ENCODE peak calls at places on chromosomes 12 and 14, in nine cellular contexts. R is heart left ventricle; J is NCI-H526 treated with DMSO at 0.1 percent for 48 hours; O is HS-5; G is iPS DF 6.9; C is CD4-positive, alpha-beta T cell; F is COR-L47; W is mucosa of descending colon; P is stimulated activated CD8-positive, alpha-beta memory T cell treated with anti-CD3 and anti-CD28 coated beads, Interleukin-4, amount 100 ng/mL, for 1 hour. Y is an unnamed sample.

GRCh38 chr12:58917699-58918334 is 2.5 kb downstream of the LRIG3 start:
- DNase-seq in R (no peak), J (no peak), O (no peak), G (no peak), C (no peak), F (no peak), W (no peak), P (no peak), Y (no peak)

GRCh38 chr14:64763801-64764511 is 59.7 kb downstream of the PLEKHG3 start:
- DNase-seq in R (peak), J (no peak), O (no peak), G (no peak), C (no peak), F (peak), W (peak), P (no peak), Y (no peak)

GRCh38 chr12:46089414-46090162 is 99.2 kb upstream of the SCAF11 start:
- DNase-seq in R (no peak), J (no peak), O (no peak), G (no peak), C (no peak), F (no peak), W (no peak), P (no peak), Y (no peak)

GRCh38 chr14:104144911-104145825 is 6.8 kb downstream of the KIF26A start:
- DNase-seq in R (peak), J (no peak), O (no peak), G (no peak), C (no peak), F (no peak), W (peak), P (no peak), Y (no peak)

GRCh38 chr12:116727261-116727660 is 10.6 kb downstream of the SPRING1 start:
- DNase-seq in R (no peak), J (no peak), O (no peak), G (no peak), C (no peak), F (no peak), W (no peak), P (no peak), Y (no peak)

GRCh38 chr12:48979602-48980388 is 1.7 kb downstream of the WNT1 start:
- DNase-seq in R (no peak), J (no peak), O (no peak), G (no peak), C (no peak), F (no peak), W (peak), P (no peak), Y (no peak)

GRCh38 chr14:59321184-59321952 is 132.9 kb downstream of the DAAM1 start:
- DNase-seq in R (no peak), J (no peak), O (no peak), G (no peak), C (no peak), F (no peak), W (no peak), P (no peak), Y (no peak)

GRCh38 chr12:105920161-105920684 is 218.5 kb downstream of the NUAK1 start:
- DNase-seq in R (peak), J (no peak), O (no peak), G (no peak), C (no peak), F (no peak), W (no peak), P (no peak), Y (peak)

GRCh38 chr12:11749943-11750690 is 100.6 kb downstream of the ETV6 start:
- DNase-seq in R (peak), J (no peak), O (no peak), G (no peak), C (no peak), F (no peak), W (no peak), P (no peak), Y (no peak)

GRCh38 chr12:71848212-71848611 is 8.7 kb downstream of the TBC1D15 start:
- DNase-seq in R (no peak), J (no peak), O (no peak), G (no peak), C (no peak), F (no peak), W (no peak), P (no peak), Y (no peak)

GRCh38 chr12:123335490-123335889 is 29.2 kb downstream of the SBNO1 start:
- DNase-seq in R (no peak), J (no peak), O (no peak), G (no peak), C (no peak), F (no peak), W (no peak), P (no peak), Y (no peak)

GRCh38 chr12:73892181-73892580 is 645.5 kb upstream of the ATXN7L3B start:
- DNase-seq in R (no peak), J (no peak), O (no peak), G (no peak), C (no peak), F (no peak), W (no peak), P (no peak), Y (no peak)

GRCh38 chr12:32922546-32923297 is 26.1 kb upstream of the PKP2 start:
- DNase-seq in R (no peak), J (no peak), O (no peak), G (no peak), C (no peak), F (no peak), W (no peak), P (no peak), Y (no peak)

GRCh38 chr14:95619785-95620417 is 66.3 kb upstream of the TCL1B start:
- DNase-seq in R (no peak), J (no peak), O (no peak), G (no peak), C (no peak), F (no peak), W (no peak), P (no peak), Y (no peak)

GRCh38 chr14:101477648-101478047 is 83.6 kb upstream of the DIO3 start:
- DNase-seq in R (no peak), J (no peak), O (no peak), G (no peak), C (no peak), F (no peak), W (no peak), P (no peak), Y (no peak)

GRCh38 chr12:77042834-77043233 is 22.5 kb downstream of the E2F7 start:
- DNase-seq in R (no peak), J (no peak), O (no peak), G (no peak), C (no peak), F (no peak), W (no peak), P (no peak), Y (no peak)

GRCh38 chr14:23060536-23061260 is 3.4 kb upstream of the CDH24 start:
- DNase-seq in R (no peak), J (no peak), O (no peak), G (no peak), C (no peak), F (no peak), W (no peak), P (no peak), Y (no peak)

GRCh38 chr12:10673660-10674384 is at the start of gene STYK1:
- DNase-seq in R (no peak), J (peak), O (peak), G (peak), C (peak), F (no peak), W (peak), P (peak), Y (peak)

GRCh38 chr14:100731011-100731670 is 4.4 kb downstream of the DLK1 start:
- DNase-seq in R (no peak), J (no peak), O (no peak), G (no peak), C (no peak), F (no peak), W (no peak), P (no peak), Y (no peak)

GRCh38 chr12:131684015-131684725 is 26.7 kb upstream of the SFSWAP start:
- DNase-seq in R (no peak), J (no peak), O (no peak), G (no peak), C (no peak), F (no peak), W (no peak), P (no peak), Y (no peak)

GRCh38 chr12:87982208-87982607 is 47.0 kb downstream of the C12orf50 start:
- DNase-seq in R (no peak), J (no peak), O (peak), G (no peak), C (no peak), F (no peak), W (no peak), P (no peak), Y (no peak)

GRCh38 chr14:34678735-34679134 is 35.7 kb downstream of the CFL2 start:
- DNase-seq in R (no peak), J (no peak), O (no peak), G (no peak), C (no peak), F (no peak), W (no peak), P (no peak), Y (no peak)

GRCh38 chr12:88553941-88554658 is 26.2 kb downstream of the KITLG start:
- DNase-seq in R (no peak), J (no peak), O (no peak), G (no peak), C (no peak), F (peak), W (no peak), P (no peak), Y (no peak)

GRCh38 chr12:105485926-105486325 is 155.4 kb downstream of the C12orf75 start:
- DNase-seq in R (no peak), J (no peak), O (no peak), G (no peak), C (no peak), F (no peak), W (no peak), P (no peak), Y (no peak)

GRCh38 chr12:53961025-53961761 is 6.5 kb downstream of the HOXC12 start:
- DNase-seq in R (no peak), J (no peak), O (no peak), G (no peak), C (no peak), F (no peak), W (no peak), P (no peak), Y (no peak)

GRCh38 chr12:88756153-88756552 is 175.9 kb upstream of the KITLG start:
- DNase-seq in R (no peak), J (no peak), O (no peak), G (no peak), C (no peak), F (no peak), W (no peak), P (no peak), Y (no peak)

GRCh38 chr14:73467377-73467776 is 9.0 kb upstream of the NUMB start:
- DNase-seq in R (no peak), J (no peak), O (no peak), G (no peak), C (no peak), F (no peak), W (no peak), P (no peak), Y (no peak)

GRCh38 chr12:85872497-85873091 is 1.5 kb upstream of the NTS start:
- DNase-seq in R (no peak), J (peak), O (peak), G (no peak), C (no peak), F (peak), W (no peak), P (no peak), Y (peak)

GRCh38 chr12:4223273-4223855 is 50.2 kb upstream of the CCND2 start:
- DNase-seq in R (no peak), J (no peak), O (no peak), G (no peak), C (no peak), F (no peak), W (no peak), P (no peak), Y (no peak)

Y was measured in keratinocyte.